ENCODE peak calls at places on chromosomes 12 and 14, in seven cellular contexts. Q is adrenal gland, N is astrocyte of the spinal cord, E is Peyer's patch, A is heart right ventricle, Z is GM06990, R is AG04450. W is an unnamed sample.

GRCh38 chr12:91326043-91327027 is 143.7 kb upstream of the DCN start:
- DNase-seq in R (peak), N (peak), E (no peak), Z (no peak), A (peak), Q (peak), W (peak)

GRCh38 chr14:100440207-100440631 is 117.1 kb downstream of the SLC25A47 start:
- DNase-seq in E (peak), Q (peak), A (peak), R (peak), N (peak), Z (peak), W (peak)

GRCh38 chr12:123767613-123768012 is 5.5 kb downstream of the DNAH10 start:
- DNase-seq in Z (peak), R (no peak), N (no peak), E (no peak), A (no peak), Q (no peak), W (no peak)

GRCh38 chr14:81343166-81343565 is 57.0 kb downstream of the STON2 start:
- DNase-seq in Z (no peak), E (no peak), Q (no peak), A (no peak), N (no peak), R (no peak), W (no peak)

GRCh38 chr12:88737838-88738472 is 157.7 kb upstream of the KITLG start:
- DNase-seq in A (no peak), N (no peak), Z (no peak), E (no peak), Q (no peak), R (no peak), W (no peak)

GRCh38 chr12:53701518-53702264 is 25.6 kb downstream of the CALCOCO1 start:
- DNase-seq in N (peak), Z (peak), E (peak), Q (peak), A (peak), R (peak), W (peak)

GRCh38 chr12:94266796-94267529 is 118.6 kb downstream of the PLXNC1 start:
- DNase-seq in Z (no peak), R (peak), N (peak), E (no peak), A (no peak), Q (no peak), W (peak)

GRCh38 chr12:53176750-53177149 is 3.8 kb upstream of the ZNF740 start:
- DNase-seq in Q (no peak), R (no peak), A (no peak), E (no peak), Z (no peak), N (no peak), W (no peak)

GRCh38 chr12:44331269-44331668 is 495.4 kb downstream of the TMEM117 start:
- DNase-seq in R (no peak), N (no peak), Q (no peak), E (no peak), Z (no peak), A (no peak), W (no peak)

GRCh38 chr14:36478782-36479181 is 41.2 kb downstream of the NKX2-1 start:
- DNase-seq in A (no peak), Z (no peak), R (no peak), N (no peak), E (no peak), Q (no peak), W (peak)

GRCh38 chr12:87981495-87981894 is 47.7 kb downstream of the C12orf50 start:
- DNase-seq in N (no peak), E (no peak), A (no peak), R (no peak), Q (no peak), Z (no peak), W (no peak)

GRCh38 chr12:114747156-114747555 is 63.2 kb upstream of the TBX3 start:
- DNase-seq in R (no peak), E (no peak), A (no peak), Q (peak), Z (no peak), N (no peak), W (no peak)

GRCh38 chr14:34750670-34751069 is 36.3 kb upstream of the CFL2 start:
- DNase-seq in Q (no peak), Z (no peak), A (no peak), R (peak), E (no peak), N (peak), W (peak)

GRCh38 chr12:83945871-83946270 is 966.7 kb downstream of the SLC6A15 start:
- DNase-seq in A (no peak), R (peak), N (peak), E (no peak), Z (no peak), Q (no peak), W (peak)

DNA sequence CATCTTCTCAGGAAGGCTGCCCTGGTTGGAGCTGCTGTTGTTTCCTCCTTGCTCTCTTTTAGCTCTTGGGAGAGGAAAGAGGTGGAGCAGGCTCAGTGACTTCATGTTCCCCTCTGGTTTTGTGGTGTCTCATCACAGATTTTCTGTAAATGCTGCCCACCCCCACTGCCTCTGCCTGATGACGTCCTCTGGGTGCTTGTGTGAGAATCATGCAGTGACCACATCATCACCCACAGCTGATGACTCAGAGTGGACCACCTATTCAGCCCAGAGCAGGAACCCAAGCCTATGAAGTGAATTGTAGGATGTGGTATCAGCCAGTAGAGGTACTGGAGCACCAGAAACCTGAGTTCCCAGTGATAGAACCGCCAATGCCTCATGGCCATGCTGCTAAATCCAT is at the start of gene GZMB:
- DNase-seq in Q (no peak), E (no peak), R (no peak), Z (no peak), A (no peak), N (no peak), W (peak)
- TF ChIP-seq CTCF in Q (no peak), E (no peak), R (no peak), Z (no peak), A (no peak), N (no peak), W (no peak)

GRCh38 chr12:22437031-22437806 is 102.7 kb upstream of the ST8SIA1 start:
- DNase-seq in N (no peak), A (no peak), Q (no peak), R (no peak), E (no peak), Z (no peak), W (peak)
- H3K4me3 ChIP-seq in N (no peak), A (no peak), Q (no peak), R (no peak), E (no peak), Z (no peak), W (peak)

DNA sequence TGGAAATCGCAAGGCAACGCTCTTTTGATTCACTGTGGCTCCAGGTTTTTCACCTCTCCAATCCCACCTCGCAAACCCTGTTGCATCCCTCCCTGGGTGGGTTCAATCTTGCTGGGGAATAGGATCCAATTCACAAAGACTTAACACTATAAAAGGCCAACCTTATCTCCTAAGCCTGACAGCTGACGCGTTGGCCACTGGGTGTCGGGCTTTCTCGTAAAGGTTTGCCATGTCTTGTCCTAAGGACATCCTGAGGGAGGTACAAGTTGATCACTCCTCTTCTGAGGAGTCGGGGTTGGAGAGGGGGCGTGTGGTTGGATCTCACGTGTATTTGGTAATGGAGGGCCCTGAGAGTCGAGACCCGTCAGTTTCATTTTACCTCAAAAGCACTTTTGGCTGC is 112.6 kb upstream of the FZD10 start:
- DNase-seq in Z (no peak), A (no peak), E (no peak), R (no peak), N (no peak), Q (no peak), W (peak)
- TF ChIP-seq CTCF in Z (no peak), A (no peak), E (no peak), R (no peak), N (no peak), Q (no peak), W (peak)

GRCh38 chr12:62190081-62190480 is 70.1 kb upstream of the USP15 start:
- DNase-seq in N (no peak), Z (no peak), A (no peak), Q (no peak), E (no peak), R (no peak), W (no peak)
- H3K4me3 ChIP-seq in N (no peak), Z (no peak), A (no peak), Q (no peak), E (no peak), R (no peak), W (no peak)

DNA sequence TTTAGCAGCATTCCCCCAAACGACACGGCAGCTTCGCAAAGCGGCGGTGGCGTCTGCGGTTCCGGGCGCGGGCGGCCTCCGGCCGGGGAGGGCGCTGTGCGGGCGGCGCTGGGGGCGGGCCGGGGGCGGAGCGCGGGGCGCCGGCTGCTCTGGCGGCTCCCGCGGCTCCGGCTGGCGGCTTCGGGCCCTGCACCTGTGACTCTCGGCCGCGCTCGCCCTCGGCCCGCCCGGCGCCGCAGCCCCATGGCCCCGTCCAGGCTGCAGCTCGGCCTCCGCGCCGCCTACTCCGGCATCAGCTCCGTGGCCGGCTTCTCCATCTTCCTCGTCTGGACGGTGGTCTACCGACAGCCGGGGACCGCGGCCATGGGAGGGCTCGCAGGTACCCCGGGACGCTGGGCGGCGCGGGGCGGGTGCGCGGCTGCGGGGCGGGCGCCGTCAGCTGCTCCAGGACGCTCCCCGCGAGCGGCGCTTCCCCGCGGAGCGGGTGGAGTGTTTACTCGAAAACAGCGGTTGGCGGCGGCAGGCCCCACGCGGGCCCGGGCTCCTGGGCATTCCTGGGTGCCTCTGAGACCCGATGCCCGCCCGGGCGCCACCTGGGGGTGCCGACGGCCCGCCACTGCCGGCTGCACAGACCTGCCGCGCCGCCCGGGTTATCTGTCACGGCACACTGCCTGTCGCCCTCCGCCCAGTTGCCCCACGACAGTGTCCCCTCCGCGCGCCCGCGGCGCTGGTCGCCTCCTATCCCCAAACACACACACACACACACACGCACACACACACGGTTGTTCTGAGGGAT is at the start of gene SLC48A1:
- DNase-seq in Z (peak), E (peak), A (peak), R (no peak), Q (peak), N (no peak), W (peak)
- TF ChIP-seq CTCF in Z (peak), E (peak), A (peak), R (peak), Q (no peak), N (peak), W (peak)

DNA sequence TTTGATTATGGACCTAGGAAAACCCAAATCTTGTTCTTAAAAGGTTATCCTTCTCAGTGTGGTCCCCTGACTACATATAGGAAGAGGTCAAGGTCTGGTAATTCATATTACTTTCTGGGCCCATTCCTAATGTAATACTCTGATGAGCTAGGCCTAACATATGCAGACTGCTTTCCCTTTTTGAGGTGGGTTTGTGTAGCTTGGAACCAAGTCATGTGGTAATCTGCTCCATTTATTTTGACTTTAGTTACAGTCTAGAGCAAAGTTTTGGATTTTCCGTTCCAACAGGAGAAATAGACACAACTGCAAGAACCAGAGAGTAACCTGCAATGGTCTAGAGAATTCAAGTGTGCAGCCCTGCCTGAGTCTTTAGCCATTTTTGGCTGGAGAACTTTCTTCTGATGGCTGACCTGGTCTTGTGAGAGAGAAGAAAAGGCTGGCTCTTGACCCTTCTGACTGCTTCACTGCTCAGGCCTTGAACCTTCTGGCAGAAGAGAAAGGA is 22.5 kb downstream of the TTC6 start:
- DNase-seq in A (no peak), E (no peak), Q (no peak), Z (no peak), R (no peak), N (no peak), W (no peak)
- H3K4me3 ChIP-seq in A (no peak), E (no peak), Q (no peak), Z (no peak), R (no peak), N (no peak), W (no peak)

GRCh38 chr14:105292810-105293711 is 7.7 kb downstream of the BRF1 start:
- DNase-seq in Z (no peak), Q (no peak), A (no peak), R (no peak), E (no peak), N (no peak), W (no peak)

GRCh38 chr14:105286759-105287144 is 14.0 kb downstream of the BRF1 start:
- DNase-seq in Z (no peak), N (no peak), E (no peak), Q (no peak), A (no peak), R (no peak), W (no peak)

GRCh38 chr14:105287249-105288102 is 13.3 kb downstream of the BRF1 start:
- DNase-seq in R (no peak), E (no peak), Q (no peak), Z (no peak), A (no peak), N (no peak), W (no peak)

GRCh38 chr14:105294142-105294597 is 6.6 kb downstream of the BRF1 start:
- DNase-seq in Z (peak), N (peak), A (peak), Q (peak), E (no peak), R (no peak), W (no peak)

GRCh38 chr14:105290598-105291356 is 10.0 kb downstream of the BRF1 start:
- DNase-seq in R (no peak), E (no peak), N (no peak), Q (no peak), Z (no peak), A (no peak), W (no peak)
- TF ChIP-seq CTCF in R (no peak), E (no peak), N (peak), Q (no peak), Z (no peak), A (no peak), W (no peak)

DNA sequence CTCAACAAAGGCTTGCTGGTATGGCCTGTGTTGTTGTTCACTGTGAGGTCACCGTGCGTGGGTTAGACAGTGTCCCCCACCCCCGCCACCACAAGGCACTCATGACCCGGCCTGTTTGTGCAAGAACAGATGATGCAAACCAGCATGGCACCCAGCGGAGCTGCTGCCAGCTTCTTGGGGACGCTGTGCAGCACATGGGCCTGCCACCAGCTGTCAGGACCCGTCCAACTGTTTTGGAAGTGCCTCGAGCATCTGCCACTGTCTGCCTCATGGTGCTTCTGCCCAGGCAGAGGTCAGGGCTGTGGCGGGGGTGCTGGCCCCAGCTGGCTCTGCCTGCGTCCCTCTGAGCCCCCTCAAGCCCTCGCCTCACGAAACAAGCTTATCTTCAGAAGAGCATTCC is 1.5 kb downstream of the ASB2 start:
- DNase-seq in A (peak), Q (no peak), Z (no peak), R (no peak), N (no peak), E (no peak), W (no peak)
- H3K4me3 ChIP-seq in A (peak), Q (no peak), Z (no peak), R (no peak), N (no peak), E (no peak), W (no peak)

GRCh38 chr14:64198486-64198885 is 95.7 kb downstream of the ESR2 start:
- DNase-seq in R (no peak), A (no peak), Q (peak), Z (no peak), E (no peak), N (no peak), W (no peak)
- TF ChIP-seq CTCF in R (no peak), A (no peak), Q (no peak), Z (no peak), E (no peak), N (no peak), W (no peak)

GRCh38 chr14:31781578-31781977 is 220.4 kb downstream of the NUBPL start:
- DNase-seq in Z (no peak), N (peak), R (no peak), E (no peak), Q (no peak), A (no peak), W (no peak)
- H3K4me3 ChIP-seq in Z (no peak), N (no peak), R (no peak), E (no peak), Q (no peak), A (no peak), W (no peak)